ENCODE peak calls at places on chromosomes 16 and 17, in seven cellular contexts. One of them, this sample, is unnamed.
A peak's percentile ranks its signal among the peaks of the same experiment; 100 is the strongest.

GRCh38 chr17:50204431-50204830 is 3.0 kb upstream of the COL1A1 start:
- DNase-seq in T-helper 9 cell: no peak
- DNase-seq in aorta: no peak
- DNase-seq in LHCN-M2: no peak
- DNase-seq in transverse colon: peak; percentile 0
- DNase-seq in CMK: no peak
- DNase-seq in testis: no peak
- DNase-seq in this sample: no peak

GRCh38 chr16:74700206-74701040 is at the start of gene MLKL:
- DNase-seq in testis: peak; percentile 41
- DNase-seq in CMK: peak; percentile 54
- DNase-seq in LHCN-M2: peak; percentile 45
- DNase-seq in transverse colon: peak; percentile 70
- DNase-seq in aorta: peak; percentile 85
- DNase-seq in T-helper 9 cell: peak; percentile 57
- DNase-seq in this sample: peak; percentile 64

GRCh38 chr17:71127416-71127815 is 958.1 kb downstream of the KCNJ2 start:
- DNase-seq in transverse colon: no peak
- DNase-seq in LHCN-M2: no peak
- DNase-seq in testis: no peak
- DNase-seq in T-helper 9 cell: no peak
- DNase-seq in aorta: no peak
- DNase-seq in CMK: no peak
- DNase-seq in this sample: no peak

GRCh38 chr16:56683424-56684162 is 1.3 kb downstream of the MT1X start:
- DNase-seq in LHCN-M2: no peak
- DNase-seq in aorta: no peak
- DNase-seq in CMK: no peak
- DNase-seq in T-helper 9 cell: no peak
- DNase-seq in transverse colon: no peak
- DNase-seq in testis: no peak
- DNase-seq in this sample: no peak

GRCh38 chr16:70568601-70569217 is 45.1 kb downstream of the SF3B3 start:
- DNase-seq in testis: no peak
- DNase-seq in transverse colon: no peak
- DNase-seq in CMK: no peak
- DNase-seq in aorta: no peak
- DNase-seq in LHCN-M2: no peak
- DNase-seq in T-helper 9 cell: no peak
- DNase-seq in this sample: no peak

GRCh38 chr17:8740486-8740885 is 4.2 kb downstream of the CCDC42 start:
- DNase-seq in T-helper 9 cell: peak; percentile 40
- DNase-seq in CMK: no peak
- DNase-seq in aorta: no peak
- DNase-seq in transverse colon: peak; percentile 18
- DNase-seq in LHCN-M2: no peak
- DNase-seq in testis: no peak
- DNase-seq in this sample: no peak

GRCh38 chr16:57834936-57835335 is 32.6 kb upstream of the KIFC3 start:
- DNase-seq in testis: no peak
- DNase-seq in aorta: no peak
- DNase-seq in LHCN-M2: no peak
- DNase-seq in CMK: no peak
- DNase-seq in transverse colon: no peak
- DNase-seq in T-helper 9 cell: no peak
- DNase-seq in this sample: no peak

GRCh38 chr17:9956474-9957131 is 51.5 kb upstream of the RCVRN start:
- DNase-seq in LHCN-M2: no peak
- DNase-seq in testis: no peak
- DNase-seq in CMK: no peak
- DNase-seq in transverse colon: no peak
- DNase-seq in T-helper 9 cell: no peak
- DNase-seq in aorta: peak; percentile 26
- DNase-seq in this sample: no peak